ENCODE peak calls at places on chromosomes 4 and X, in eight cellular contexts. B is activated effector memory CD4-positive, alpha-beta T cell treated with anti-CD3 and anti-CD28 coated beads, Interleukin-2, amount 50 U/mL, for 16 hours; Q is stimulated activated CD4-positive, alpha-beta T cell treated with anti-CD3 and anti-CD28 coated beads, Interleukin-4, amount 100 ng/mL, for 48 hours; N is AG09319; G is cardiac muscle cell; S is type B pancreatic cell; W is NCI-H2107; M is astrocyte of the spinal cord. I is an unnamed sample.

GRCh38 chr4:177484613-177485021 is 42.4 kb upstream of the AGA start:
- DNase-seq in B (no peak), Q (no peak), N (peak), G (no peak), S (no peak), W (no peak), M (peak), I (no peak)

GRCh38 chr4:134043266-134043665 is 158.3 kb downstream of the PABPC4L start:
- DNase-seq in B (no peak), Q (no peak), N (no peak), G (no peak), S (no peak), W (no peak), M (no peak), I (no peak)

GRCh38 chrX:65706041-65706828 is 38.8 kb downstream of the MSN start:
- DNase-seq in B (peak), Q (peak), N (no peak), G (peak), S (no peak), W (no peak), M (peak), I (peak)

GRCh38 chr4:139603576-139604387 is 47.8 kb upstream of the SETD7 start:
- DNase-seq in B (no peak), Q (no peak), N (no peak), G (peak), S (no peak), W (peak), M (peak), I (no peak)

GRCh38 chr4:174018236-174018635 is 265.2 kb downstream of the FBXO8 start:
- DNase-seq in B (no peak), Q (no peak), N (no peak), G (no peak), S (no peak), W (no peak), M (no peak), I (no peak)

GRCh38 chr4:125187621-125188176 is 127.1 kb upstream of the FAT4 start:
- DNase-seq in B (no peak), Q (no peak), N (no peak), G (no peak), S (no peak), W (no peak), M (peak), I (no peak)

GRCh38 chrX:114782925-114783324 is 199.0 kb downstream of the HTR2C start:
- DNase-seq in B (no peak), Q (no peak), N (no peak), G (no peak), S (no peak), W (no peak), M (no peak), I (no peak)

GRCh38 chr4:82372502-82372873 is 1.3 kb downstream of the HNRNPD start:
- DNase-seq in B (peak), Q (peak), N (no peak), G (peak), S (no peak), W (peak), M (no peak), I (no peak)

GRCh38 chr4:8705161-8706145 is 112.9 kb downstream of the CPZ start:
- DNase-seq in B (peak), Q (no peak), N (no peak), G (peak), S (no peak), W (no peak), M (no peak), I (peak)

GRCh38 chr4:78542373-78542772 is 9.2 kb upstream of the ANXA3 start:
- DNase-seq in B (no peak), Q (no peak), N (no peak), G (no peak), S (no peak), W (no peak), M (no peak), I (no peak)

GRCh38 chr4:135319685-135320084 is 1118.1 kb upstream of the PABPC4L start:
- DNase-seq in B (no peak), Q (no peak), N (no peak), G (no peak), S (no peak), W (no peak), M (no peak), I (no peak)

GRCh38 chrX:72568406-72569092 is 4.1 kb downstream of the HDAC8 start:
- DNase-seq in B (no peak), Q (no peak), N (no peak), G (no peak), S (no peak), W (no peak), M (peak), I (no peak)

GRCh38 chr4:16161866-16162408 is 64.3 kb downstream of the TAPT1 start:
- DNase-seq in B (peak), Q (no peak), N (no peak), G (no peak), S (no peak), W (no peak), M (no peak), I (no peak)

GRCh38 chrX:72532371-72532770 is 40.3 kb downstream of the HDAC8 start:
- DNase-seq in B (no peak), Q (no peak), N (no peak), G (no peak), S (no peak), W (no peak), M (no peak), I (no peak)

GRCh38 chr4:71081192-71081591 is 87.7 kb downstream of the DCK start:
- DNase-seq in B (no peak), Q (no peak), N (no peak), G (no peak), S (no peak), W (no peak), M (no peak), I (no peak)

GRCh38 chrX:144006811-144007210 is 122.9 kb downstream of the UBE2NL start:
- DNase-seq in B (no peak), Q (no peak), N (no peak), G (no peak), S (no peak), W (no peak), M (peak), I (no peak)

GRCh38 chr4:2944882-2945526 is 18.2 kb downstream of the NOP14 start:
- DNase-seq in B (peak), Q (no peak), N (no peak), G (no peak), S (no peak), W (no peak), M (no peak), I (no peak)

GRCh38 chr4:167469436-167469835 is 235.1 kb upstream of the SPOCK3 start:
- DNase-seq in B (no peak), Q (no peak), N (no peak), G (no peak), S (no peak), W (no peak), M (no peak), I (no peak)

GRCh38 chr4:54318904-54319303 is 89.8 kb downstream of the PDGFRA start:
- DNase-seq in B (no peak), Q (peak), N (peak), G (peak), S (no peak), W (no peak), M (peak), I (no peak)

GRCh38 chr4:152634110-152634760 is 45.6 kb downstream of the TMEM154 start:
- DNase-seq in B (no peak), Q (no peak), N (no peak), G (no peak), S (no peak), W (no peak), M (no peak), I (no peak)

GRCh38 chrX:84634201-84634782 is 132.0 kb upstream of the HDX start:
- DNase-seq in B (no peak), Q (no peak), N (no peak), G (no peak), S (no peak), W (no peak), M (no peak), I (no peak)

GRCh38 chr4:38976308-38976707 is 55.9 kb downstream of the TMEM156 start:
- DNase-seq in B (no peak), Q (no peak), N (no peak), G (no peak), S (no peak), W (no peak), M (no peak), I (no peak)

GRCh38 chr4:108292229-108292628 is 123.5 kb upstream of the LEF1 start:
- DNase-seq in B (no peak), Q (no peak), N (no peak), G (no peak), S (no peak), W (no peak), M (no peak), I (no peak)

GRCh38 chr4:101282076-101282844 is 65.1 kb downstream of the PPP3CA start:
- DNase-seq in B (peak), Q (no peak), N (no peak), G (no peak), S (no peak), W (no peak), M (no peak), I (no peak)

GRCh38 chr4:88138561-88138960 is 19.9 kb downstream of the ABCG2 start:
- DNase-seq in B (no peak), Q (no peak), N (peak), G (no peak), S (no peak), W (no peak), M (peak), I (no peak)

GRCh38 chr4:8768357-8768999 is 103.2 kb downstream of the HMX1 start:
- DNase-seq in B (peak), Q (no peak), N (no peak), G (no peak), S (no peak), W (no peak), M (no peak), I (no peak)

GRCh38 chr4:179583221-179583620 is 2141.0 kb upstream of the AGA start:
- DNase-seq in B (no peak), Q (no peak), N (no peak), G (no peak), S (no peak), W (no peak), M (no peak), I (no peak)

GRCh38 chrX:34528081-34528480 is 129.0 kb downstream of the TMEM47 start:
- DNase-seq in B (no peak), Q (no peak), N (no peak), G (no peak), S (no peak), W (no peak), M (no peak), I (no peak)

GRCh38 chr4:47419296-47419695 is 44.2 kb downstream of the COMMD8 start:
- DNase-seq in B (no peak), Q (no peak), N (no peak), G (no peak), S (no peak), W (no peak), M (no peak), I (no peak)

GRCh38 chr4:169345207-169345788 is 74.5 kb upstream of the SH3RF1 start:
- DNase-seq in B (no peak), Q (no peak), N (no peak), G (no peak), S (no peak), W (no peak), M (peak), I (no peak)

GRCh38 chrX:6448003-6448402 is 86.9 kb downstream of the VCX3A start:
- DNase-seq in B (no peak), Q (no peak), N (no peak), G (no peak), S (no peak), W (no peak), M (peak), I (no peak)

GRCh38 chrX:51896626-51897025 is 3.2 kb downstream of the MAGED1 start:
- DNase-seq in B (no peak), Q (no peak), N (no peak), G (no peak), S (no peak), W (no peak), M (no peak), I (no peak)

GRCh38 chr4:57355066-57355465 is 244.9 kb upstream of the IGFBP7 start:
- DNase-seq in B (no peak), Q (no peak), N (no peak), G (no peak), S (no peak), W (no peak), M (no peak), I (no peak)

GRCh38 chr4:152234571-152234970 is 301.3 kb downstream of the FBXW7 start:
- DNase-seq in B (no peak), Q (no peak), N (no peak), G (no peak), S (no peak), W (no peak), M (no peak), I (no peak)

GRCh38 chr4:89753601-89754066 is 83.3 kb downstream of the SNCA start:
- DNase-seq in B (no peak), Q (no peak), N (peak), G (no peak), S (no peak), W (no peak), M (peak), I (no peak)

GRCh38 chrX:51440365-51440764 is 56.0 kb downstream of the NUDT11 start:
- DNase-seq in B (no peak), Q (no peak), N (no peak), G (no peak), S (no peak), W (no peak), M (no peak), I (no peak)

GRCh38 chrX:101803451-101803850 is 128.4 kb downstream of the ZMAT1 start:
- DNase-seq in B (no peak), Q (no peak), N (no peak), G (no peak), S (no peak), W (no peak), M (no peak), I (no peak)

I was measured in coronary artery.